ENCODE peak calls at places on chromosomes 16 and 17, in ten cellular contexts. O is PC-3, I is neural progenitor cell, L is lung, E is hepatocyte, N is esophagus muscularis mucosa, Y is adrenal gland, W is endothelial cell of umbilical vein, M is uterus, X is mammary epithelial cell. S is an unnamed sample.

GRCh38 chr17:18905226-18905625 is 46.7 kb upstream of the SLC5A10 start:
- DNase-seq in W (no peak), I (no peak), E (no peak), O (no peak), Y (no peak), M (no peak), X (no peak), N (no peak), L (no peak), S (no peak)

GRCh38 chr16:85624646-85625045 is 11.5 kb downstream of the GSE1 start:
- DNase-seq in L (no peak), W (no peak), Y (no peak), O (no peak), N (no peak), X (no peak), E (no peak), I (no peak), M (no peak), S (no peak)

GRCh38 chr16:82088483-82088882 is 53.4 kb downstream of the HSD17B2 start:
- DNase-seq in E (no peak), X (no peak), W (no peak), M (peak; percentile 47), N (no peak), Y (no peak), I (no peak), L (no peak), O (no peak), S (no peak)

GRCh38 chr16:72876221-72876620 is 171.7 kb downstream of the ZFHX3 start:
- DNase-seq in N (no peak), W (peak; percentile 67), E (no peak), I (no peak), X (no peak), M (peak; percentile 54), L (no peak), O (no peak), Y (peak; percentile 48), S (no peak)

GRCh38 chr16:6113749-6114148 is 1016.2 kb upstream of the EEF2KMT start:
- DNase-seq in E (no peak), X (no peak), M (no peak), O (no peak), N (no peak), Y (no peak), W (no peak), L (no peak), I (no peak), S (no peak)

GRCh38 chr17:44760474-44761308 is 1.9 kb downstream of the ADAM11 start:
- DNase-seq in W (no peak), O (no peak), E (no peak), Y (no peak), N (no peak), M (no peak), L (no peak), X (no peak), I (no peak), S (no peak)

GRCh38 chr16:68696514-68696913 is 40.6 kb upstream of the CDH1 start:
- DNase-seq in O (peak; percentile 21), L (no peak), I (no peak), E (peak; percentile 32), M (no peak), W (no peak), Y (no peak), X (no peak), N (no peak), S (no peak)

GRCh38 chr17:2610640-2611175 is 17.3 kb downstream of the PAFAH1B1 start:
- DNase-seq in X (peak; percentile 23), O (no peak), I (no peak), M (no peak), Y (no peak), L (no peak), W (no peak), E (no peak), N (no peak), S (no peak)

GRCh38 chr16:85419503-85420408 is 193.4 kb upstream of the GSE1 start:
- DNase-seq in E (no peak), O (no peak), W (no peak), M (no peak), L (no peak), X (no peak), N (no peak), I (no peak), Y (no peak), S (no peak)

GRCh38 chr17:75652934-75653549 is 13.9 kb downstream of the RECQL5 start:
- DNase-seq in O (peak; percentile 55), N (no peak), W (peak; percentile 56), I (peak; percentile 74), Y (no peak), L (no peak), X (no peak), E (peak; percentile 67), M (no peak), S (peak; percentile 31)
- TF ChIP-seq CTCF in O (peak; percentile 92), N (peak; percentile 38), W (peak; percentile 86), I (peak; percentile 77), Y (peak; percentile 44), L (peak; percentile 11), X (peak; percentile 61), E (peak; percentile 61), M (peak; percentile 42), S (peak; percentile 81)

DNA sequence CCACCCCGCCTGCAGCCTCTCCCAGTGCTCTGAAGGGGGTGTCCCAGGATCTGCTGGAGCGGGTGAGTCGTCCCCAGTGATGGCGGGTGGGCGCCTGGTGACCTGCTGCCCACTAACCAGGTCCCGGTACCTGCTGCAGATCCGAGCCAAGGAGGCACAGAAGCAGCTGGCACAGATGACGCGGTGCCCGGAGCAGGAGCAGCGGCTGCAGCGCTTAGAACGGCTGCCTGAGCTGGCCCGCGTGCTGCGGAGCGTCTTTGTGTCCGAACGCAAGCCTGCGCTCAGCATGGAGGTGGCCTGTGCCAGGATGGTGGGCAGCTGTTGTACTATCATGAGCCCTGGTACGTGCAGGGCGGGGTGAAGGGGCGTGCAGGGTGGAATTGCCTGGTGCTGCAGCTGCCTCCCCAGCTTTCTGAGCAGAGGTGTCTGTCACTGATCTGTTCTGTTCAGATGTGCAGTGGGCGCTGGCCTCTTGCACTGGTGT is 3.6 kb downstream of the CDT1 start:
- DNase-seq in M (no peak), N (no peak), E (no peak), X (no peak), W (no peak), L (no peak), Y (no peak), I (no peak), O (no peak), S (no peak)
- H3K36me3 ChIP-seq in M (no peaks in the 10 kb centered on the region), N (peaks cover 28% of the 10 kb centered on the region), E (no peaks in the 10 kb centered on the region), X (peaks cover 22% of the 10 kb centered on the region), W (peaks cover 4% of the 10 kb centered on the region), L (peaks cover 16% of the 10 kb centered on the region), Y (no peaks in the 10 kb centered on the region), I (no peaks in the 10 kb centered on the region), O (peaks cover 12% of the 10 kb centered on the region), S (peaks cover 12% of the 10 kb centered on the region)

GRCh38 chr16:71648921-71649320 is 22.9 kb downstream of the MARVELD3 start:
- DNase-seq in E (no peak), O (peak; percentile 12), L (no peak), W (no peak), N (no peak), I (peak; percentile 33), X (no peak), M (no peak), Y (no peak), S (peak; percentile 7)
- TF ChIP-seq CTCF in E (peak; percentile 23), O (peak; percentile 56), L (no peak), W (peak; percentile 29), N (no peak), I (peak; percentile 53), X (peak; percentile 50), M (no peak), Y (no peak), S (peak; percentile 55)

GRCh38 chr16:57224651-57225335 is 20.3 kb upstream of the ARL2BP start:
- DNase-seq in M (no peak), L (no peak), E (no peak), I (no peak), X (no peak), O (no peak), W (no peak), Y (no peak), N (no peak), S (no peak)
- H3K36me3 ChIP-seq in M (no peaks in the 10 kb centered on the region), L (peaks cover 30% of the 10 kb centered on the region), E (peaks cover 6% of the 10 kb centered on the region), I (peaks cover 14% of the 10 kb centered on the region), X (peaks cover 33% of the 10 kb centered on the region), O (peaks cover 43% of the 10 kb centered on the region), W (peaks cover 35% of the 10 kb centered on the region), Y (no peaks in the 10 kb centered on the region), N (peaks cover 96% of the 10 kb centered on the region), S (peaks cover 17% of the 10 kb centered on the region)

GRCh38 chr16:47064775-47065174 is 79.0 kb downstream of the NETO2 start:
- DNase-seq in L (no peak), Y (no peak), E (no peak), X (no peak), I (no peak), W (no peak), M (no peak), O (no peak), N (no peak), S (no peak)
- TF ChIP-seq CTCF in L (no peak), Y (no peak), E (no peak), X (no peak), I (no peak), W (no peak), M (no peak), O (no peak), N (no peak), S (no peak)

GRCh38 chr17:8462564-8462963 is 26.9 kb downstream of the NDEL1 start:
- DNase-seq in M (no peak), O (no peak), Y (no peak), L (no peak), N (no peak), X (no peak), W (no peak), I (no peak), E (no peak), S (no peak)

GRCh38 chr17:8459109-8459508 is 23.4 kb downstream of the NDEL1 start:
- DNase-seq in M (no peak), O (no peak), E (no peak), I (no peak), N (no peak), Y (no peak), W (no peak), L (no peak), X (no peak), S (no peak)

GRCh38 chr17:8455660-8456059 is 20.0 kb downstream of the NDEL1 start:
- DNase-seq in Y (no peak), L (no peak), N (no peak), W (no peak), I (no peak), E (no peak), M (no peak), O (no peak), X (no peak), S (no peak)

GRCh38 chr17:8453326-8453725 is 17.6 kb downstream of the NDEL1 start:
- DNase-seq in N (no peak), E (no peak), L (no peak), O (no peak), M (no peak), Y (no peak), X (no peak), W (no peak), I (no peak), S (no peak)

DNA sequence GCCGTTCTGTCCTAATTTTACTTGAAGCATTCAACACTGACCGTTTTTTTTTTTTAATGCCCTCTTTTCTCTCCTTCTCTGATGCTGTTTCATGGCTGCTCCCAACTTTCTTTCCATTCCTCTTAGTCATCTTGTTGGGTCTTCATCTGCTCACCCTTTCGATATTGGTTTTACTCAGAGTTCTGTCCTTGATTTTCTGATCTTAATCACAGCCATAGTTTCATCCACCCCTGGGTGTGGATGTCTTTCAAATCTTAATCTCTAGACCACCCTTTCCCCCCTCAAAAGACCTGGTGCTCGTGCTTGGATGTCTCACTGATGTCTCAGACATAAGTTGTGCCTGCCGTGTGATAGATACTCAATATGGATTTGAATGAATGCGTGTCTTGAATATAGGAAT is 22.4 kb downstream of the NDEL1 start:
- DNase-seq in X (no peak), N (no peak), L (no peak), E (no peak), W (no peak), O (no peak), I (no peak), Y (no peak), M (no peak), S (no peak)
- H3K36me3 ChIP-seq in X (peaks cover 38% of the 10 kb centered on the region), N (peaks cover 97% of the 10 kb centered on the region), L (peaks cover 40% of the 10 kb centered on the region), E (no peaks in the 10 kb centered on the region), W (peaks cover 35% of the 10 kb centered on the region), O (peaks cover 32% of the 10 kb centered on the region), I (peaks cover 4% of the 10 kb centered on the region), Y (no peaks in the 10 kb centered on the region), M (no peaks in the 10 kb centered on the region), S (peaks cover 14% of the 10 kb centered on the region)